ENCODE peak calls at places on chromosomes 3 and 15, in five cellular contexts. R is stimulated activated naive CD8-positive, alpha-beta T cell treated with anti-CD3 and anti-CD28 coated beads, Interleukin-15, Interleukin-2, amounts not matched to agents 100 U/mL and 50 U/mL, for 24 hours; D is M059J; A is NCI-H1048; Z is activated naive CD8-positive, alpha-beta T cell treated with anti-CD3 and anti-CD28 coated beads for 36 hours. J is an unnamed sample.
A peak's percentile ranks its signal among the peaks of the same experiment; 100 is the strongest.

GRCh38 chr3:55630280-55630920 is 143.3 kb upstream of the WNT5A start:
- DNase-seq in A (no peak), R (no peak), Z (no peak), D (no peak), J (no peak)

GRCh38 chr3:127964816-127965215 is 49.8 kb downstream of the KBTBD12 start:
- DNase-seq in Z (no peak), D (no peak), A (no peak), R (no peak), J (no peak)

GRCh38 chr3:176430244-176430893 is 766.9 kb downstream of the TBL1XR1 start:
- DNase-seq in A (peak; percentile 20), R (no peak), Z (no peak), D (peak; percentile 60), J (no peak)

GRCh38 chr15:60421544-60421943 is 23.8 kb upstream of the ANXA2 start:
- DNase-seq in D (peak; percentile 64), A (no peak), Z (no peak), R (no peak), J (no peak)

GRCh38 chr3:117893638-117894037 is 1141.0 kb downstream of the IGSF11 start:
- DNase-seq in R (no peak), A (no peak), D (peak; percentile 50), Z (no peak), J (no peak)

GRCh38 chr3:112672716-112673506 is 32.0 kb upstream of the CCDC80 start:
- DNase-seq in D (peak; percentile 37), R (no peak), A (no peak), Z (no peak), J (no peak)

GRCh38 chr3:27639271-27639670 is 82.9 kb downstream of the EOMES start:
- DNase-seq in Z (no peak), A (no peak), D (no peak), R (no peak), J (no peak)

GRCh38 chr3:10988991-10989484 is 3.5 kb upstream of the SLC6A1 start:
- DNase-seq in D (no peak), Z (no peak), R (no peak), A (no peak), J (no peak)

GRCh38 chr3:182609575-182610156 is 183.6 kb upstream of the ATP11B start:
- DNase-seq in Z (no peak), A (no peak), R (no peak), D (peak; percentile 30), J (no peak)

GRCh38 chr15:57418640-57419039 is 42.3 kb downstream of the CGNL1 start:
- DNase-seq in A (no peak), D (peak; percentile 11), Z (no peak), R (no peak), J (no peak)

GRCh38 chr15:55654541-55654940 is 66.4 kb upstream of the PYGO1 start:
- DNase-seq in Z (no peak), R (no peak), D (peak; percentile 45), A (no peak), J (no peak)

GRCh38 chr3:36965440-36965839 is 20.6 kb upstream of the TRANK1 start:
- DNase-seq in R (no peak), D (no peak), A (no peak), Z (no peak), J (no peak)